ENCODE peak calls at places on chromosome 19, in four cellular contexts. G, U, S and C are unnamed samples. For H3K4me1, the result is how much of the 10 kb centered on the place peaks cover.

GRCh38 chr19:38989066-38989605 is 13.6 kb upstream of the FBXO17 start:
- DNase-seq in S (no peak), G (no peak), U (no peak), C (no peak)

GRCh38 chr19:40523322-40524047 is 53.2 kb upstream of the SHKBP1 start:
- DNase-seq in U (peak), G (peak), S (peak), C (no peak)

GRCh38 chr19:5141926-5142724 is 173.2 kb downstream of the KDM4B start:
- DNase-seq in U (no peak), S (no peak), G (no peak), C (no peak)

GRCh38 chr19:41321600-41322270 is 11.8 kb downstream of the CCDC97 start:
- DNase-seq in S (peak), G (peak), U (no peak), C (no peak)

GRCh38 chr19:15120135-15121026 is 13.2 kb downstream of the SYDE1 start:
- DNase-seq in G (no peak), U (no peak), S (no peak), C (no peak)

GRCh38 chr19:55699221-55699620 is 24.2 kb downstream of the EPN1 start:
- DNase-seq in U (no peak), S (no peak), G (no peak), C (no peak)

GRCh38 chr19:3190470-3190770 is 4.7 kb downstream of the NCLN start:
- DNase-seq in S (no peak), U (no peak), G (no peak), C (no peak)

GRCh38 chr19:6577410-6578125 is 13.4 kb downstream of the CD70 start:
- DNase-seq in S (peak), G (no peak), U (no peak), C (no peak)

GRCh38 chr19:2288743-2289713 is 7.1 kb upstream of the PEAK3 start:
- DNase-seq in S (no peak), G (no peak), U (no peak), C (no peak)

GRCh38 chr19:29840066-29840950 is 28.5 kb downstream of the CCNE1 start:
- DNase-seq in U (no peak), G (no peak), S (no peak), C (no peak)

GRCh38 chr19:40596608-40597328 is 4.4 kb upstream of the LTBP4 start:
- DNase-seq in S (peak), U (peak), G (peak), C (no peak)

GRCh38 chr19:39177736-39178135 is 19.0 kb upstream of the NCCRP1 start:
- DNase-seq in S (no peak), U (no peak), G (no peak), C (no peak)

GRCh38 chr19:19997656-19998268 is 41.5 kb downstream of the ZNF682 start:
- DNase-seq in S (peak), U (no peak), G (no peak), C (no peak)

GRCh38 chr19:6891761-6892385 is 4.5 kb downstream of the ADGRE1 start:
- DNase-seq in U (no peak), G (no peak), S (no peak), C (no peak)

GRCh38 chr19:48415395-48415794 is 21.9 kb downstream of the GRIN2D start:
- DNase-seq in U (peak), G (peak), S (peak), C (no peak)

GRCh38 chr19:15200575-15201364 is at the start of gene NOTCH3:
- DNase-seq in S (peak), U (no peak), G (no peak), C (no peak)

GRCh38 chr19:6752257-6753177 is 13.0 kb downstream of the TRIP10 start:
- DNase-seq in G (peak), S (peak), U (no peak), C (no peak)

GRCh38 chr19:48630289-48631036 is 6.7 kb downstream of the DBP start:
- DNase-seq in S (no peak), G (no peak), U (no peak), C (no peak)

GRCh38 chr19:17296278-17296677 is 6.9 kb downstream of the ABHD8 start:
- DNase-seq in G (no peak), U (no peak), S (no peak), C (peak)

GRCh38 chr19:46716672-46717033 is 261 bp downstream of the PRKD2 start:
- DNase-seq in G (no peak), S (peak), U (no peak), C (no peak)

GRCh38 chr19:11164879-11165406 is 9.4 kb upstream of the SPC24 start:
- DNase-seq in G (no peak), U (no peak), S (no peak), C (no peak)

GRCh38 chr19:4066176-4066606 is 508 bp downstream of the ZBTB7A start:
- DNase-seq in G (no peak), U (no peak), S (no peak), C (no peak)

GRCh38 chr19:23996549-23996948 is 81.9 kb downstream of the ZNF726 start:
- DNase-seq in U (peak), S (peak), G (peak), C (no peak)

GRCh38 chr19:1298235-1298634 is 12.6 kb downstream of the EFNA2 start:
- DNase-seq in G (no peak), S (no peak), U (no peak), C (no peak)

GRCh38 chr19:30744741-30745475 is 372.7 kb downstream of the ZNF536 start:
- DNase-seq in S (no peak), U (no peak), G (no peak), C (no peak)

GRCh38 chr19:11767633-11768133 is 883 bp downstream of the ZNF441 start:
- DNase-seq in G (peak), S (peak), U (no peak), C (no peak)

GRCh38 chr19:47272448-47273312 is 2.0 kb upstream of the INAFM1 start:
- DNase-seq in G (no peak), U (no peak), S (peak), C (no peak)

GRCh38 chr19:6551607-6552450 is 21.0 kb downstream of the TNFSF9 start:
- DNase-seq in S (peak), U (no peak), G (peak), C (no peak)

GRCh38 chr19:45601524-45602522 is at the start of gene GPR4:
- DNase-seq in S (peak), G (no peak), U (no peak), C (no peak)
- TF ChIP-seq TCF7L2 in S (no peak), G (no peak), U (no peak), C (no peak)

GRCh38 chr19:12782424-12783225 is 7.3 kb upstream of the HOOK2 start:
- DNase-seq in U (no peak), S (peak), G (no peak), C (no peak)
- H3K4me1 ChIP-seq in U (half or more), S (half or more), G (half or more), C (half or more)

GRCh38 chr19:44529541-44529940 is at the start of gene CEACAM20:
- DNase-seq in S (no peak), U (no peak), G (no peak), C (no peak)

GRCh38 chr19:44530777-44531176 is 1.3 kb upstream of the CEACAM20 start:
- DNase-seq in U (no peak), G (no peak), S (no peak), C (no peak)

GRCh38 chr19:44527554-44527953 is 1.9 kb downstream of the CEACAM20 start:
- DNase-seq in S (no peak), U (no peak), G (no peak), C (no peak)

GRCh38 chr19:44521370-44521769 is 8.1 kb downstream of the CEACAM20 start:
- DNase-seq in S (no peak), G (no peak), U (no peak), C (no peak)

DNA sequence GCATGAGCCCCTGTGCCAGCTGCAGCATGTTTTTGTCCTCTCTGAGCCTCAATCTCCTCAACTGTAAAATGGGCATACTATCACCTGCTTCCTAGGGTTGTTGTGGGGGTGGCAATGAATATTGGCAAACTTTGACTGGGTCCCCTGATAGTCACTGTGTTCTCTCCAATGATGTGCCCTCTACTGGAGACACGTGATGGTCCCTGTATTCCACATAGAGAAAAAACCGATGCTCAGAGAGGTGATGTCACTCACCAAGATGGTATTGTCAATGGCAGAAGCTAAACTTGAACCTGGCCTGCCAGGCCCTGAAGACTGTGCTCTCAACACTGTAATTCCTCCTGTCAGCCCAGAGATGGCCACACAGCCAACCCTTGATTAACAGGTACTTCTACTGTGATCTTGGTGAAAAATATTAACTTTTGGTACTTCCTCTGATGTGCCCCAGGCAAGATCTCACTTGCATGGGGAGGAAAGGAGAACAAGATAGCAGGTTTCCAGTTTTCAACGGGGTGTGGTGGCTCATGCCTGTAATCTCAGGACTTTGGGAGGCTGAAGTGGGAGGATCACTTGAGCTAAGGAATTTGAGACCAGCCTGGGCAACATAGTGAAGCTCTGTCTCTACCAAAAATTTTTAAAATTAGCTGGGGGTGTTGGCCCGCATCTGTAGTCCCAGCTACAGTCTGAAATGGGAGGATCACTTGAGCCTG is 3.6 kb downstream of the CEACAM20 start:
- DNase-seq in G (no peak), U (no peak), S (no peak), C (no peak)
- TF ChIP-seq TCF7L2 in G (no peak), U (no peak), S (no peak), C (no peak)

GRCh38 chr19:50065938-50066337 is 40.1 kb downstream of the ZNF473 start:
- DNase-seq in S (no peak), G (no peak), U (no peak), C (no peak)
- H3K4me1 ChIP-seq in S (under half), G (under half), U (under half), C (under half)

GRCh38 chr19:37964109-37964508 is 57.1 kb downstream of the SIPA1L3 start:
- DNase-seq in U (no peak), G (no peak), S (no peak), C (no peak)
- TF ChIP-seq TCF7L2 in U (no peak), G (no peak), S (no peak), C (no peak)

GRCh38 chr19:12946092-12946845 is 607 bp downstream of the RAD23A start:
- DNase-seq in S (peak), G (peak), U (peak), C (no peak)
- H3K4me1 ChIP-seq in S (under half), G (under half), U (under half), C (under half)

DNA sequence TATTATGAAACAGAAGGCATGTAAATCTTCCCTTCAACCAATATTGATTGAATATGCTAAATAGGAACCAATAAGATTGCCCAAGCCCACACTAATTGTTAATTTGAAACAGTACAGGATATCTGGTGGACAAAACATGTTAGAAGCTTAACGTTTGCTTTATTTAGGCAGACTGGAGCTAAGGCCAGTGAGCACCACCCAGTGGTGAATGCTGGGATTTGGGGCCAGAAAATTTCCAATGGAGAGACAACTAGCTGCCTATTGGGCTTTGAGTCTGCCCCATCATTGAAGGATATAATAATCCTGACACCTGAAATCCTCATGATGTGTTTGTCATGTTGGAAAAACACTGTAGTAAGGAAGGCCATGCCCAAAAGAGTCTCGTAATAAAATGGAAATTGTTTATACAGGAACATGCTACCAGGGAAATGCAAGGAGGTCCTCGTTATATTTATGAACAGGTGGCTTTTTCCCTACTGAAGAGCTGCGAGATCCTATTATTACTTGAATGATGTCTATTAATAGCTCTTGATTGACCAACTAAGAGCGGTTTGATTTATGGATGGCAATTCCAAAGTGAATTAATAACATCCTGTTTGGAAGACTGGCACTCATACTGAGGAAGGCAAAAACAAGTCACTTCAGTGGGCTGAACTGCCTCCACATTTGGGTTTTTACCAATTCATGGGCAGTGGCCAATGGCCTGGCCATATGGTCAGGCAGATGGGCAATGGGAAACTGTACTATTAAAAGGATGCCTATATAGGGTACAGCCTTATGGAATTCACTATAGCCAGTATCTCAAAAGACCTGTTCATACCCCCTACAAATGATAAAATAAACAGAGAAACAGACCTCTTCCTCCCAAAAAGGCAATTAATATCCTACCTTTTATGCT is 8.7 kb downstream of the SIGLECL1 start:
- DNase-seq in S (peak), G (peak), U (peak), C (peak)
- TF ChIP-seq TCF7L2 in S (no peak), G (no peak), U (no peak), C (no peak)

DNA sequence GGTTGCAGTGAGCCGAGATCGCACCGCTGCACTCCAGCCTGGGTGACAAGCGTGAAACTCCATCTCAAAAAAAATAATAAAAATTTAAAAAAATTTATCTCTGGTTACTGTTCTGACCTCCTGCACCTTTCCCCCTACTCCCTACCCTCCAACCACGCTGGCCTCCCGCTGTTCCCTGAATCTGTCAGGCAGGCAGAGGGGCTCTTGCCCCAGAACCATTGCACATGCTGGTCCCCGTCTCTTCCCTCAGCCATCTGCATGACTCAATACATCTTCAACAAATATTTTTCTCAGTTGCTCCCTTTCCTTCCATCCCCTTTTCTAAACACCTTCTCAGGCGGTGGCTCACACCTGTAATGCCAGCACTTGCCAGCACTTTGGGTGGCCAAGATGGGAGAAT is 1.1 kb upstream of the FAM187B start:
- DNase-seq in S (no peak), U (no peak), G (no peak), C (no peak)
- H3K4me1 ChIP-seq in S (under half), U (under half), G (under half), C (under half)

GRCh38 chr19:45507864-45508680 is 793 bp downstream of the VASP start:
- DNase-seq in G (no peak), U (no peak), S (peak), C (no peak)
- TF ChIP-seq TCF7L2 in G (no peak), U (no peak), S (no peak), C (no peak)